ENCODE peak calls at places on chromosomes 2 and 18, in six cellular contexts. Z is neural progenitor cell, E is fibroblast of pulmonary artery, R is body of pancreas, D is A549, U is mammary epithelial cell. Y is an unnamed sample.

GRCh38 chr18:79343567-79344207 is 52.0 kb upstream of the NFATC1 start:
- DNase-seq in Z (no peak), E (no peak), R (no peak), D (peak), U (no peak), Y (no peak)

GRCh38 chr2:10377747-10378085 is 70.4 kb downstream of the ODC1 start:
- DNase-seq in Z (no peak), E (no peak), R (no peak), D (no peak), U (no peak), Y (no peak)

GRCh38 chr18:681985-682384 is 24.5 kb downstream of the TYMS start:
- DNase-seq in Z (no peak), E (no peak), R (no peak), D (no peak), U (no peak), Y (no peak)

GRCh38 chr18:58911766-58912165 is 47.1 kb downstream of the ZNF532 start:
- DNase-seq in Z (no peak), E (peak), R (no peak), D (no peak), U (no peak), Y (no peak)

GRCh38 chr2:237581751-237582746 is 8.5 kb downstream of the RAB17 start:
- DNase-seq in Z (peak), E (peak), R (peak), D (no peak), U (no peak), Y (no peak)

GRCh38 chr2:192026716-192027109 is 168.0 kb downstream of the TMEFF2 start:
- DNase-seq in Z (no peak), E (no peak), R (no peak), D (no peak), U (no peak), Y (no peak)

GRCh38 chr18:62880673-62881364 is 165.5 kb downstream of the PHLPP1 start:
- DNase-seq in Z (no peak), E (no peak), R (no peak), D (no peak), U (no peak), Y (no peak)

GRCh38 chr2:9757430-9758287 is 85.6 kb upstream of the TAF1B start:
- DNase-seq in Z (peak), E (no peak), R (no peak), D (no peak), U (no peak), Y (no peak)

GRCh38 chr2:23361185-23361584 is 23.8 kb upstream of the KLHL29 start:
- DNase-seq in Z (no peak), E (no peak), R (no peak), D (no peak), U (no peak), Y (no peak)

GRCh38 chr2:11270891-11271290 is 73.5 kb downstream of the ROCK2 start:
- DNase-seq in Z (no peak), E (peak), R (no peak), D (no peak), U (peak), Y (no peak)

GRCh38 chr2:11505652-11506610 is 27.9 kb upstream of the GREB1 start:
- DNase-seq in Z (no peak), E (no peak), R (peak), D (no peak), U (peak), Y (peak)

GRCh38 chr18:75123113-75123512 is 85.8 kb downstream of the PTGR3 start:
- DNase-seq in Z (no peak), E (no peak), R (peak), D (no peak), U (no peak), Y (no peak)

GRCh38 chr18:28854964-28855363 is 678.0 kb upstream of the CDH2 start:
- DNase-seq in Z (no peak), E (peak), R (no peak), D (no peak), U (peak), Y (no peak)

GRCh38 chr18:58572181-58572580 is 56.7 kb downstream of the ALPK2 start:
- DNase-seq in Z (no peak), E (peak), R (no peak), D (no peak), U (peak), Y (no peak)

GRCh38 chr2:36197192-36197591 is 158.4 kb upstream of the CRIM1 start:
- DNase-seq in Z (no peak), E (no peak), R (no peak), D (no peak), U (no peak), Y (no peak)

GRCh38 chr2:37394986-37395555 is 50.6 kb downstream of the QPCT start:
- DNase-seq in Z (no peak), E (peak), R (no peak), D (no peak), U (no peak), Y (no peak)

GRCh38 chr2:79511320-79511951 is 1.4 kb upstream of the CTNNA2 start:
- DNase-seq in Z (peak), E (peak), R (peak), D (no peak), U (peak), Y (peak)

GRCh38 chr18:59514193-59514592 is 155.1 kb upstream of the LMAN1 start:
- DNase-seq in Z (peak), E (peak), R (peak), D (no peak), U (no peak), Y (no peak)

GRCh38 chr2:143632751-143633374 is 503.6 kb downstream of the ARHGAP15 start:
- DNase-seq in Z (no peak), E (no peak), R (no peak), D (no peak), U (no peak), Y (no peak)

GRCh38 chr18:58216071-58216471 is 172.0 kb downstream of the NEDD4L start:
- DNase-seq in Z (no peak), E (no peak), R (no peak), D (no peak), U (peak), Y (no peak)

GRCh38 chr18:73614812-73615211 is 532.8 kb downstream of the FBXO15 start:
- DNase-seq in Z (no peak), E (peak), R (no peak), D (no peak), U (peak), Y (peak)

GRCh38 chr18:43267818-43268217 is 9.5 kb downstream of the SYT4 start:
- DNase-seq in Z (no peak), E (no peak), R (no peak), D (no peak), U (no peak), Y (no peak)

GRCh38 chr2:208872591-208872990 is 466.0 kb downstream of the PTH2R start:
- DNase-seq in Z (no peak), E (no peak), R (no peak), D (no peak), U (peak), Y (no peak)

GRCh38 chr2:85137131-85137530 is 3.9 kb downstream of the TCF7L1 start:
- DNase-seq in Z (no peak), E (no peak), R (no peak), D (no peak), U (no peak), Y (no peak)

GRCh38 chr2:43448822-43449110 is 147.1 kb downstream of the THADA start:
- DNase-seq in Z (peak), E (no peak), R (no peak), D (no peak), U (no peak), Y (no peak)

GRCh38 chr18:65146615-65147014 is 604.2 kb upstream of the CDH7 start:
- DNase-seq in Z (no peak), E (no peak), R (no peak), D (no peak), U (no peak), Y (no peak)

GRCh38 chr2:203626952-203627681 is 79.3 kb upstream of the CD28 start:
- DNase-seq in Z (no peak), E (peak), R (no peak), D (no peak), U (no peak), Y (no peak)

GRCh38 chr18:72427721-72428120 is 116.4 kb downstream of the CBLN2 start:
- DNase-seq in Z (no peak), E (peak), R (no peak), D (no peak), U (no peak), Y (no peak)

GRCh38 chr18:23307567-23308295 is 145.4 kb upstream of the RIOK3 start:
- DNase-seq in Z (no peak), E (peak), R (no peak), D (no peak), U (peak), Y (no peak)

DNA sequence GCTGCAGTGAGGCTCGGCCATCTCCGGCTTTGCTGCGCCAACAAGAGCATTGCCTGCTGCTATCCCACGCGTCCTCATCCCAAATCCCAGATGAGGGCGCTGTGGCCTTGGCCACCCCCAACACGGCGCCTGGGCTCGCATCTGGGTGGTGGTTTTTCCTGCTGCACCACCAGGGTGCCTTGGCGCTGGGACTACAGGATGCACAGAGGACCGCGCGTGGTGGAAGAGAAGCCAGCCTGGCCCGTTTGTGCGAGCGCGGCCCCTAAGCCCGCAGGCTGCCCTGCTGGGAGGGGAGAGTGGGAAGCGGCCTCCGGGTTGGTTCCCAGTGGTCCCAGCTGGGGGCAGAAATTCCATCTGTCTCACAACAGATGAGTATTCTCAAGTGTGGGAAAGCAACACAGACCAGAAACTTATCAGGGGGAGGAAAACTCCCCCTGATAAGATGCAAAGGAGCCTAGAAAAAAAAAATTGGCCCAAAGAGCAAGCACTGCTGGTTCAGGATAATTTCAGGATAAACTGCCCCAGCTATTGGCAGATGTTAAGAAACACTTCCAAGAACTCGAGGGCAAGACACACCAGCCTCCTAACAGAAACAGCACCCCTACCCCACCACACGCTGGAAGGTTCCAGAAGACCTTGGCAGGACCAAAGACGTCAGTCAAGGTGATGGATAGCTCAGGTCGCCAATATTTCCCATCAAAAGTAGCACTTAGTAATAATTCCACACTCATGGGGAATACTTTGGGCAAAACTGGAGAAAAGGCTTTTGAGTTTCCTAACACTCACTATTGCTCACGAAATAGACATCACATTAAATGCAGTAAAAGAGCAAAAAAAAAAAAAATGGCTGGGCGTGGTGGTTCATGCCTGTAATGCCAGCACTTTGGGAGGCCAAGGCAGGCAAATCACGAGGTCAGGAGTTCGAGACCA is 152.1 kb downstream of the PXDN start:
- DNase-seq in Z (peak), E (peak), R (peak), D (peak), U (peak), Y (no peak)
- H3K4me3 ChIP-seq in Z (no peak), E (peak), R (no peak), D (no peak), U (no peak), Y (peak)

DNA sequence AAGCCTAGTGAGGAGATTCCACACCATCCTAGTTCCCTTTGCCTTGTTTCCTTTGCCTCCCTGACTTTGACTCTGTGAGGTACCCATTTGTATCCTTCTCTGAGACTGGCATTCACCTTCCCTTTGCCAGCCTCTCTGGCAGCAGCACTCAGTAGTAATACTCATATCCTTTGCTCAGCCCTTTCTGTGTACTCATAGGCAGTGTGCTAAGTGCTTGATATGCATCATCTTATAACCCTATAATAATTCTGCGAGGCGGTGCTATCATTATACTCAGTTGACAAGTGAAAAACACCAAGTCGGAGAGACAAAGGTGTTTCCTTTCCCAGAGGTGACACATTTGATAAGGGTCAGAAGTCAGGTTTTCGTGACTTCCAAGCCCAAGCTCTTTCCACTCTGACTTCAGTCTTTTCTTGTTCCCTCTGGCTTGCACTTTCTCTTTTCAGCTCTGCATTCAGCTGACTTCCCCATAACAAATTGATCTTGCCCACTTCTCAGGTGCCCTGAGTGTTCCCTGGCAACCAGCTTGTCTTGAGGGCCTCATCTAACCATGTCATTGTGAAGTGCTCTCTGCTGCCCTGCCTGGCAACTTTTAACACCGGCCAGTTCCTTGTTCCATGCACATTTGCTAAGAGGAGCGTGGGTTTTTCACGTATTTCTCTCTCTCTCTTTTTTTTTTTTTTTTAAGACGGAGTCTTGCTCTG is 94.6 kb upstream of the UPP2 start:
- DNase-seq in Z (peak), E (no peak), R (peak), D (no peak), U (no peak), Y (no peak)
- TF ChIP-seq CTCF in Z (no peak), E (no peak), R (peak), D (no peak), U (no peak), Y (peak)

GRCh38 chr2:181742908-181743722 is 62.8 kb upstream of the NEUROD1 start:
- DNase-seq in Z (peak), E (peak), R (peak), D (peak), U (peak), Y (peak)

GRCh38 chr2:181738074-181738473 is 57.8 kb upstream of the NEUROD1 start:
- DNase-seq in Z (peak), E (peak), R (no peak), D (no peak), U (no peak), Y (no peak)

GRCh38 chr2:181742361-181742760 is 62.0 kb upstream of the NEUROD1 start:
- DNase-seq in Z (no peak), E (no peak), R (no peak), D (no peak), U (no peak), Y (no peak)

GRCh38 chr2:181741756-181742155 is 61.4 kb upstream of the NEUROD1 start:
- DNase-seq in Z (no peak), E (no peak), R (no peak), D (no peak), U (peak), Y (no peak)

GRCh38 chr2:181738483-181739015 is 58.2 kb upstream of the NEUROD1 start:
- DNase-seq in Z (no peak), E (no peak), R (no peak), D (no peak), U (no peak), Y (no peak)
- H3K4me3 ChIP-seq in Z (no peak), E (no peak), R (no peak), D (no peak), U (no peak), Y (no peak)

DNA sequence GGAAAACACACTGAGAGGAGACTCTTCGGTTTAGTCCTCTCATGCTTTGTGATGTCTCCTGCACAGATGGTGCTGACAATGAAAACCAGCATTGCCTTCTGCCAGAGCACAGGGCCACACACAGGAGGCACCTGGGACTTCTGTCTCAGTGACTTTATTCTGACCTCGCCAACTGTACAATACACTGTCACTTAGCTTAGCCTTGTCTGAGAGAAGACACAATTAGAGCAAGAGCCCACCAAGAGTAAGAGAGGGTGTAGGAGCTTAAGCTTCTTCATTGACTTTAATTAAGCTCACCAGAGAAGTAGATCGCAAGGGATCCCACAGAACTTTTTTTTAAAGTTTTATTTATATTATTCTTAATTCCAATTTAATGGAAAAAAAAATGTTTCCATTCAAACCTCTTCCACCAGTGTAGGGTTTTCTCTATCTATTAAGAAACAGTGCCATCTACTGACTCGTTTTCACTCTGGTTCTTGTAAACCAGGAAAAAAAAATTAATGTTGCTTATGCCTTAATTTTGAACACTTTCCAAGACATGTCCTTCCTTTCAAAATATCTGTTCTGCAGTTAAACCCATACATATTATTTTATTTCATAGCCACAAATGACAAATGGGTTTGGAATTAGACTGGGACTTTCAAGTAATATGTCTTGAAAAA is 42.4 kb upstream of the DDX18 start:
- DNase-seq in Z (peak), E (peak), R (no peak), D (peak), U (no peak), Y (no peak)
- TF ChIP-seq CTCF in Z (peak), E (peak), R (no peak), D (peak), U (peak), Y (peak)

Y was measured in epithelial cell of proximal tubule.